ENCODE peak calls at places on chromosomes 11 and 22, in four cellular contexts. S is GM12891, H is K562, J is GM12878. V is an unnamed sample.

GRCh38 chr11:59053387-59053786 is 32.7 kb upstream of the GLYATL1B start:
- DNase-seq in S (no peak), J (no peak), H (peak; percentile 77), V (peak; percentile 62)

GRCh38 chr22:40855960-40856512 is 403 bp downstream of the ST13 start:
- DNase-seq in H (peak; percentile 37), J (no peak), S (peak; percentile 5), V (peak; percentile 38)

GRCh38 chr22:36359172-36359973 is 28.4 kb downstream of the MYH9 start:
- DNase-seq in J (peak; percentile 86), S (no peak), H (no peak), V (no peak)

GRCh38 chr11:33624082-33624481 is 76.5 kb downstream of the C11orf91 start:
- DNase-seq in J (no peak), H (no peak), S (no peak), V (no peak)

GRCh38 chr22:29478326-29479276 is 1.4 kb upstream of the NEFH start:
- DNase-seq in S (no peak), H (peak; percentile 67), J (no peak), V (no peak)

GRCh38 chr11:9138612-9139579 is 47.5 kb upstream of the SCUBE2 start:
- DNase-seq in S (no peak), H (no peak), J (no peak), V (no peak)

GRCh38 chr11:133835258-133836075 is 9.8 kb downstream of the SPATA19 start:
- DNase-seq in S (peak; percentile 62), J (peak; percentile 23), H (peak; percentile 46), V (peak; percentile 10)

GRCh38 chr22:37627545-37627944 is 11.9 kb upstream of the SH3BP1 start:
- DNase-seq in S (no peak), J (no peak), H (no peak), V (peak; percentile 81)

GRCh38 chr11:83023410-83023809 is 48.3 kb downstream of the RAB30 start:
- DNase-seq in J (no peak), S (no peak), H (no peak), V (no peak)

GRCh38 chr11:72066855-72067254 is 13.5 kb downstream of the NUMA1 start:
- DNase-seq in H (no peak), J (no peak), S (no peak), V (no peak)

GRCh38 chr11:118194835-118195627 is 18.6 kb upstream of the SCN2B start:
- DNase-seq in J (no peak), H (no peak), S (no peak), V (no peak)

GRCh38 chr11:19953342-19953741 is 206.9 kb downstream of the DBX1 start:
- DNase-seq in H (no peak), S (no peak), J (no peak), V (no peak)

GRCh38 chr11:92302766-92303165 is 78.1 kb downstream of the FAT3 start:
- DNase-seq in J (no peak), S (no peak), H (no peak), V (no peak)

GRCh38 chr11:71251761-71252433 is 480 bp downstream of the SHANK2 start:
- DNase-seq in J (no peak), H (no peak), S (peak; percentile 48), V (no peak)

GRCh38 chr22:25823276-25823675 is 81.3 kb downstream of the MYO18B start:
- DNase-seq in J (no peak), H (no peak), S (no peak), V (no peak)

GRCh38 chr11:64597671-64598101 is 6.7 kb downstream of the SLC22A12 start:
- DNase-seq in J (no peak), S (no peak), H (no peak), V (no peak)

GRCh38 chr11:26753738-26754504 is 32.1 kb upstream of the SLC5A12 start:
- DNase-seq in S (no peak), J (no peak), H (peak; percentile 13), V (peak; percentile 2)

GRCh38 chr11:86942212-86942611 is 13.0 kb downstream of the FZD4 start:
- DNase-seq in H (no peak), S (no peak), J (no peak), V (no peak)

GRCh38 chr11:61532136-61533038 is 23.8 kb downstream of the LRRC10B start:
- DNase-seq in H (peak; percentile 71), S (peak; percentile 85), J (no peak), V (no peak)

GRCh38 chr11:74008373-74009229 is at the start of gene UCP3:
- DNase-seq in J (no peak), S (no peak), H (no peak), V (no peak)

GRCh38 chr11:1983601-1983961 is 14.1 kb downstream of the H19 start:
- DNase-seq in H (no peak), J (no peak), S (no peak), V (no peak)

GRCh38 chr22:17371446-17371845 is 2.2 kb downstream of the CECR2 start:
- DNase-seq in S (no peak), H (no peak), J (no peak), V (no peak)

GRCh38 chr11:15830730-15831443 is 525.5 kb downstream of the SOX6 start:
- DNase-seq in H (no peak), J (no peak), S (no peak), V (no peak)

GRCh38 chr11:118290923-118291322 is 13.6 kb upstream of the CD3E start:
- DNase-seq in J (no peak), S (no peak), H (peak; percentile 30), V (no peak)

GRCh38 chr11:28756977-28757376 is 648.8 kb downstream of the METTL15 start:
- DNase-seq in J (no peak), H (no peak), S (no peak), V (no peak)

GRCh38 chr22:20520093-20520511 is 12.7 kb downstream of the MED15 start:
- DNase-seq in J (no peak), H (no peak), S (no peak), V (no peak)

GRCh38 chr11:83221694-83222093 is 28.2 kb downstream of the ANKRD42 start:
- DNase-seq in S (no peak), J (no peak), H (no peak), V (no peak)

GRCh38 chr22:41976961-41977566 is 7.8 kb downstream of the SEPTIN3 start:
- DNase-seq in S (no peak), J (no peak), H (no peak), V (no peak)

GRCh38 chr22:50507421-50507990 is at the start of gene LMF2:
- DNase-seq in J (no peak), H (no peak), S (peak; percentile 99), V (peak; percentile 67)

GRCh38 chr22:22941831-22942510 is 54.4 kb downstream of the IGLL5 start:
- DNase-seq in J (no peak), H (no peak), S (no peak), V (no peak)

GRCh38 chr22:40043086-40043485 is 48.3 kb downstream of the FAM83F start:
- DNase-seq in H (no peak), S (no peak), J (no peak), V (no peak)

GRCh38 chr11:3981084-3981633 is 113.4 kb upstream of the RRM1 start:
- DNase-seq in J (no peak), S (no peak), H (no peak), V (no peak)

GRCh38 chr11:31133064-31133463 is 236.5 kb downstream of the DCDC1 start:
- DNase-seq in S (no peak), J (no peak), H (no peak), V (no peak)

GRCh38 chr22:30160926-30161546 is 80.8 kb downstream of the HORMAD2 start:
- DNase-seq in S (no peak), J (no peak), H (no peak), V (no peak)

GRCh38 chr11:6911946-6912345 is 8.9 kb upstream of the OR2D3 start:
- DNase-seq in H (no peak), S (no peak), J (no peak), V (no peak)

GRCh38 chr22:29751139-29751538 is 15.7 kb downstream of the ZMAT5 start:
- DNase-seq in H (peak; percentile 55), J (no peak), S (no peak), V (peak; percentile 97)

GRCh38 chr22:37179622-37180420 is 8.2 kb downstream of the C1QTNF6 start:
- DNase-seq in S (no peak), H (no peak), J (no peak), V (no peak)

GRCh38 chr11:78542007-78542406 is 32.7 kb downstream of the NARS2 start:
- DNase-seq in J (no peak), S (no peak), H (no peak), V (no peak)
- TF ChIP-seq SPI1 in J (no peak), S (no peak), H (no peak), V (no peak)

DNA sequence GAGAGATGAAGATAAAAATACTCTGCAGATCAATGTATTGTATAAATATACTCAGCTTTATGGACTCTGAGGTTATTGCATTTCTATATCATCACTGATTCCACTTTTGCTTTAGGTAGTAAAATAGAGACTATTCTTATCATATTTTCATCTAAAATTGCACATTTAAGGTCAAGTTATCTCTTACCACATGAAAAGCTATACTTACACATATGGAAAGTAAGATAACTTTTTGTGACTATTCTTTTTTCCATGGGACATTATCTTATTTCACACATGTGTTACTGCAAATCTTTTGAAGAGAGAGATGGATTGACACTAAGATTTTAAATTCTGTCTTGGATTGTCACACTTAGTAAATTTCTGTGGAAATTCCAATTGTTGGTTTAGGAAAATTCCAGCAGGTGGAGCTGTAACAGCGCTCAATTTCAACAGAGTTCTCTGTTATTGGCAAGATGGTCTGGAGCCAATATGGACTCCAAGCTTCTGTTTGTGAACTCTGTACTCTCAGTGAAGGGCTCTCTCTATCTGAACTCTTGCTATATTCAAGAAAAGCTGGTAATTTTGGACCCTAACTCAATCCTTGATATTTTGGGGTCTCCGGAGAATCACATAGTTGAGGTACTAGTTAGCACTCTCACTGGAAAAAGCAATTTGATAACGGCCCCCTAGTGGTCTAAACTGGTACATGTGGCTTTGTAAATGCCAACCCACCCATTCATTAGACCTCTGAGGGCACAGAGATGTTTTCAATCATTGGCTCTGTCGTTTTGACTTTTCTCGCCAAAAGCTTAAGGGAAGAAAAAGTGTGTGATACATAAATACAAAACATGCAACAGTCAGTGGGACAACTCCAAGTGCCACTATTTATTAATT is 429.7 kb downstream of the ETS1 start:
- DNase-seq in J (peak; percentile 51), H (peak; percentile 51), S (peak; percentile 16), V (peak; percentile 52)
- TF ChIP-seq SPI1 in J (no peak), H (no peak), S (no peak), V (no peak)

GRCh38 chr11:75717608-75718403 is at the start of gene MOGAT2:
- DNase-seq in S (no peak), J (no peak), H (no peak), V (no peak)

GRCh38 chr11:75720639-75721038 is 3.0 kb downstream of the MOGAT2 start:
- DNase-seq in S (no peak), H (no peak), J (no peak), V (no peak)

GRCh38 chr11:75718406-75719088 is 909 bp downstream of the MOGAT2 start:
- DNase-seq in S (no peak), J (no peak), H (no peak), V (no peak)

GRCh38 chr11:75719089-75719638 is 1.5 kb downstream of the MOGAT2 start:
- DNase-seq in S (no peak), J (peak; percentile 26), H (no peak), V (no peak)

GRCh38 chr11:75719639-75720239 is 2.1 kb downstream of the MOGAT2 start:
- DNase-seq in S (no peak), J (no peak), H (no peak), V (no peak)
- TF ChIP-seq SPI1 in S (no peak), J (no peak), H (no peak), V (no peak)

DNA sequence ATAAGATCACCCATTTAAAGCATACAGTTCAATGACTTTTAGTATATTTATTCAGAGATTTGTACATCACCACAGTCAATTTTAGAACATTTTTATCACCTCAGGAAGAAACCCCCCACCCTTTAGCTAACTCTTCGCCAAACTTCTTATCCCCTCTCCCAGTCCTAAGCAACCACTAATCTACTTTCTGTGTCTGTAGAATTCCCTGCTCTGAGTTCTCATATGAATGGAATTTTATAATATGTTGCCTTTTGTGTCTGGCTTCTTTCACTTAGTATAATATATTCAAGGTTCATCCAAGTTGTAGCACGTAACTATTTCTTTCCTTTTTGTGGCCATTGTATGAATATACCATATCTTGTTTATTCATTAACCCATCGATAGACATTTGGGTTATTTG is 3.6 kb downstream of the ANKRD13D start:
- DNase-seq in J (no peak), H (no peak), S (no peak), V (no peak)
- TF ChIP-seq SPI1 in J (no peak), H (no peak), S (no peak), V (no peak)

V was measured in HL-60.